ENCODE peak calls at places on chromosome 1, in nine cellular contexts. G is heart right ventricle, M is A549, N is ACHN, H is GM10248, K is neuronal stem cell, C is naive B cell, Y is cardiac muscle cell, Q is left cardiac atrium. I is an unnamed sample.

GRCh38 chr1:44420535-44420934 is 15.5 kb downstream of the RNF220 start:
- DNase-seq in G (no peak), Q (no peak), Y (no peak), N (no peak), M (no peak), K (no peak), H (no peak), C (no peak), I (no peak)

GRCh38 chr1:3366181-3367051 is 88.0 kb upstream of the ARHGEF16 start:
- DNase-seq in M (no peak), C (no peak), Y (no peak), N (no peak), G (peak; percentile 55), K (no peak), H (no peak), Q (peak; percentile 64), I (no peak)

GRCh38 chr1:109529895-109530456 is 9.7 kb upstream of the GPR61 start:
- DNase-seq in G (no peak), K (no peak), N (no peak), M (no peak), H (no peak), Q (no peak), Y (no peak), C (no peak), I (no peak)

GRCh38 chr1:25796807-25797458 is 3.1 kb upstream of the SELENON start:
- DNase-seq in N (peak; percentile 64), Y (peak; percentile 88), H (peak; percentile 71), M (peak; percentile 36), G (peak; percentile 90), K (peak; percentile 82), C (peak; percentile 42), Q (peak; percentile 86), I (no peak)

GRCh38 chr1:180133193-180133592 is 21.5 kb upstream of the QSOX1 start:
- DNase-seq in H (no peak), Q (no peak), M (no peak), C (no peak), K (no peak), Y (no peak), G (no peak), N (no peak), I (no peak)

GRCh38 chr1:54249798-54250497 is 50.0 kb downstream of the MRPL37 start:
- DNase-seq in N (peak; percentile 48), K (no peak), Q (no peak), M (peak; percentile 71), H (no peak), G (no peak), C (no peak), Y (no peak), I (no peak)

GRCh38 chr1:211703812-211704566 is 28.6 kb upstream of the NEK2 start:
- DNase-seq in C (no peak), H (no peak), Y (no peak), N (no peak), K (no peak), M (no peak), Q (no peak), G (no peak), I (no peak)

GRCh38 chr1:225911207-225912130 is 12.6 kb downstream of the PYCR2 start:
- DNase-seq in K (peak; percentile 44), Q (peak; percentile 80), G (peak; percentile 81), Y (peak; percentile 61), C (peak; percentile 63), H (peak; percentile 82), M (peak; percentile 74), N (no peak), I (peak; percentile 23)

GRCh38 chr1:200473698-200474371 is 64.0 kb upstream of the ZNF281 start:
- DNase-seq in G (no peak), N (peak; percentile 29), K (no peak), Q (no peak), Y (peak; percentile 28), H (no peak), M (no peak), C (no peak), I (no peak)

GRCh38 chr1:159924025-159924790 is 1.1 kb downstream of the TAGLN2 start:
- DNase-seq in H (peak; percentile 83), G (peak; percentile 90), C (peak; percentile 68), Q (peak; percentile 95), K (no peak), Y (no peak), N (peak; percentile 92), M (peak; percentile 96), I (peak; percentile 81)

I was measured in GOT3.